ENCODE peak calls at places on chromosomes 16 and 17, in ten cellular contexts. One of them, this sample, is unnamed.

GRCh38 chr17:42409467-42410351 is 13.3 kb downstream of the CAVIN1 start:
- DNase-seq in adipocyte: peak
- DNase-seq in OCI-LY7: no peak
- DNase-seq in fibroblast of lung: peak
- DNase-seq in mesendoderm: no peak
- DNase-seq in amniotic stem cell: peak
- DNase-seq in stimulated activated CD4-positive, alpha-beta T cell treated with anti-CD3 and anti-CD28 coated beads, Interleukin-4, amount 100 ng/mL, for 24 hours: no peak
- DNase-seq in AG08395: peak
- DNase-seq in Karpas-422: no peak
- DNase-seq in EL: peak
- DNase-seq in this sample: peak

GRCh38 chr17:8869416-8869815 is 1.9 kb upstream of the PIK3R6 start:
- DNase-seq in stimulated activated CD4-positive, alpha-beta T cell treated with anti-CD3 and anti-CD28 coated beads, Interleukin-4, amount 100 ng/mL, for 24 hours: no peak
- DNase-seq in fibroblast of lung: no peak
- DNase-seq in mesendoderm: no peak
- DNase-seq in OCI-LY7: no peak
- DNase-seq in EL: no peak
- DNase-seq in Karpas-422: no peak
- DNase-seq in AG08395: no peak
- DNase-seq in adipocyte: no peak
- DNase-seq in amniotic stem cell: no peak
- DNase-seq in this sample: no peak

GRCh38 chr17:60641810-60642220 is 35.8 kb upstream of the BCAS3 start:
- DNase-seq in Karpas-422: peak
- DNase-seq in amniotic stem cell: peak
- DNase-seq in OCI-LY7: peak
- DNase-seq in adipocyte: peak
- DNase-seq in AG08395: peak
- DNase-seq in stimulated activated CD4-positive, alpha-beta T cell treated with anti-CD3 and anti-CD28 coated beads, Interleukin-4, amount 100 ng/mL, for 24 hours: peak
- DNase-seq in mesendoderm: peak
- DNase-seq in EL: peak
- DNase-seq in fibroblast of lung: peak
- DNase-seq in this sample: peak

GRCh38 chr17:39132192-39132600 is 19.2 kb downstream of the PLXDC1 start:
- DNase-seq in amniotic stem cell: peak
- DNase-seq in fibroblast of lung: peak
- DNase-seq in AG08395: peak
- DNase-seq in EL: peak
- DNase-seq in adipocyte: peak
- DNase-seq in stimulated activated CD4-positive, alpha-beta T cell treated with anti-CD3 and anti-CD28 coated beads, Interleukin-4, amount 100 ng/mL, for 24 hours: no peak
- DNase-seq in OCI-LY7: no peak
- DNase-seq in mesendoderm: peak
- DNase-seq in Karpas-422: no peak
- DNase-seq in this sample: no peak

GRCh38 chr16:82631701-82632685 is 5.2 kb downstream of the CDH13 start:
- DNase-seq in mesendoderm: peak
- DNase-seq in AG08395: peak
- DNase-seq in amniotic stem cell: no peak
- DNase-seq in stimulated activated CD4-positive, alpha-beta T cell treated with anti-CD3 and anti-CD28 coated beads, Interleukin-4, amount 100 ng/mL, for 24 hours: no peak
- DNase-seq in EL: no peak
- DNase-seq in adipocyte: no peak
- DNase-seq in OCI-LY7: no peak
- DNase-seq in fibroblast of lung: no peak
- DNase-seq in Karpas-422: peak
- DNase-seq in this sample: no peak

GRCh38 chr16:56576585-56577299 is 11.9 kb downstream of the MT4 start:
- DNase-seq in fibroblast of lung: peak
- DNase-seq in AG08395: peak
- DNase-seq in stimulated activated CD4-positive, alpha-beta T cell treated with anti-CD3 and anti-CD28 coated beads, Interleukin-4, amount 100 ng/mL, for 24 hours: peak
- DNase-seq in adipocyte: peak
- DNase-seq in Karpas-422: peak
- DNase-seq in EL: peak
- DNase-seq in OCI-LY7: peak
- DNase-seq in amniotic stem cell: peak
- DNase-seq in mesendoderm: peak
- DNase-seq in this sample: peak

GRCh38 chr16:21194771-21195301 is 16.5 kb downstream of the ZP2 start:
- DNase-seq in adipocyte: peak
- DNase-seq in EL: no peak
- DNase-seq in Karpas-422: no peak
- DNase-seq in stimulated activated CD4-positive, alpha-beta T cell treated with anti-CD3 and anti-CD28 coated beads, Interleukin-4, amount 100 ng/mL, for 24 hours: no peak
- DNase-seq in amniotic stem cell: no peak
- DNase-seq in fibroblast of lung: peak
- DNase-seq in mesendoderm: no peak
- DNase-seq in AG08395: peak
- DNase-seq in OCI-LY7: no peak
- DNase-seq in this sample: peak

GRCh38 chr16:57548424-57548823 is 6.0 kb downstream of the ADGRG5 start:
- DNase-seq in Karpas-422: no peak
- DNase-seq in amniotic stem cell: no peak
- DNase-seq in mesendoderm: no peak
- DNase-seq in stimulated activated CD4-positive, alpha-beta T cell treated with anti-CD3 and anti-CD28 coated beads, Interleukin-4, amount 100 ng/mL, for 24 hours: no peak
- DNase-seq in OCI-LY7: no peak
- DNase-seq in adipocyte: no peak
- DNase-seq in AG08395: no peak
- DNase-seq in EL: no peak
- DNase-seq in fibroblast of lung: no peak
- DNase-seq in this sample: no peak

GRCh38 chr17:56914641-56915263 is 903 bp upstream of the TRIM25 start:
- DNase-seq in adipocyte: no peak
- DNase-seq in mesendoderm: no peak
- DNase-seq in OCI-LY7: no peak
- DNase-seq in stimulated activated CD4-positive, alpha-beta T cell treated with anti-CD3 and anti-CD28 coated beads, Interleukin-4, amount 100 ng/mL, for 24 hours: no peak
- DNase-seq in Karpas-422: peak
- DNase-seq in EL: no peak
- DNase-seq in fibroblast of lung: peak
- DNase-seq in AG08395: no peak
- DNase-seq in amniotic stem cell: no peak
- DNase-seq in this sample: no peak

GRCh38 chr17:62187681-62188080 is 122.6 kb upstream of the MED13 start:
- DNase-seq in adipocyte: no peak
- DNase-seq in fibroblast of lung: peak
- DNase-seq in EL: peak
- DNase-seq in Karpas-422: no peak
- DNase-seq in AG08395: no peak
- DNase-seq in mesendoderm: peak
- DNase-seq in amniotic stem cell: no peak
- DNase-seq in stimulated activated CD4-positive, alpha-beta T cell treated with anti-CD3 and anti-CD28 coated beads, Interleukin-4, amount 100 ng/mL, for 24 hours: no peak
- DNase-seq in OCI-LY7: no peak
- DNase-seq in this sample: no peak

GRCh38 chr16:64412578-64413280 is 709.1 kb downstream of the CDH11 start:
- DNase-seq in mesendoderm: no peak
- DNase-seq in Karpas-422: no peak
- DNase-seq in amniotic stem cell: no peak
- DNase-seq in OCI-LY7: no peak
- DNase-seq in fibroblast of lung: peak
- DNase-seq in AG08395: peak
- DNase-seq in adipocyte: peak
- DNase-seq in stimulated activated CD4-positive, alpha-beta T cell treated with anti-CD3 and anti-CD28 coated beads, Interleukin-4, amount 100 ng/mL, for 24 hours: no peak
- DNase-seq in EL: peak
- DNase-seq in this sample: peak

GRCh38 chr16:85560932-85561247 is 52.2 kb upstream of the GSE1 start:
- DNase-seq in stimulated activated CD4-positive, alpha-beta T cell treated with anti-CD3 and anti-CD28 coated beads, Interleukin-4, amount 100 ng/mL, for 24 hours: no peak
- DNase-seq in adipocyte: no peak
- DNase-seq in mesendoderm: no peak
- DNase-seq in EL: no peak
- DNase-seq in amniotic stem cell: no peak
- DNase-seq in Karpas-422: no peak
- DNase-seq in fibroblast of lung: no peak
- DNase-seq in AG08395: no peak
- DNase-seq in OCI-LY7: no peak
- DNase-seq in this sample: no peak

GRCh38 chr16:11032922-11033291 is 88.5 kb downstream of the CLEC16A start:
- DNase-seq in AG08395: peak
- DNase-seq in mesendoderm: peak
- DNase-seq in EL: no peak
- DNase-seq in amniotic stem cell: no peak
- DNase-seq in stimulated activated CD4-positive, alpha-beta T cell treated with anti-CD3 and anti-CD28 coated beads, Interleukin-4, amount 100 ng/mL, for 24 hours: no peak
- DNase-seq in adipocyte: peak
- DNase-seq in fibroblast of lung: peak
- DNase-seq in OCI-LY7: no peak
- DNase-seq in Karpas-422: no peak
- DNase-seq in this sample: no peak

GRCh38 chr16:11315499-11315898 is 29.8 kb upstream of the RMI2 start:
- DNase-seq in Karpas-422: no peak
- DNase-seq in OCI-LY7: no peak
- DNase-seq in adipocyte: no peak
- DNase-seq in fibroblast of lung: peak
- DNase-seq in stimulated activated CD4-positive, alpha-beta T cell treated with anti-CD3 and anti-CD28 coated beads, Interleukin-4, amount 100 ng/mL, for 24 hours: no peak
- DNase-seq in AG08395: no peak
- DNase-seq in amniotic stem cell: no peak
- DNase-seq in EL: peak
- DNase-seq in mesendoderm: peak
- DNase-seq in this sample: peak

GRCh38 chr16:63890072-63890471 is 1231.8 kb downstream of the CDH11 start:
- DNase-seq in stimulated activated CD4-positive, alpha-beta T cell treated with anti-CD3 and anti-CD28 coated beads, Interleukin-4, amount 100 ng/mL, for 24 hours: no peak
- DNase-seq in AG08395: peak
- DNase-seq in amniotic stem cell: peak
- DNase-seq in mesendoderm: no peak
- DNase-seq in Karpas-422: peak
- DNase-seq in OCI-LY7: no peak
- DNase-seq in EL: peak
- DNase-seq in fibroblast of lung: peak
- DNase-seq in adipocyte: peak
- DNase-seq in this sample: peak

GRCh38 chr16:89498839-89499238 is 8.5 kb upstream of the ANKRD11 start:
- DNase-seq in AG08395: peak
- DNase-seq in stimulated activated CD4-positive, alpha-beta T cell treated with anti-CD3 and anti-CD28 coated beads, Interleukin-4, amount 100 ng/mL, for 24 hours: no peak
- DNase-seq in Karpas-422: no peak
- DNase-seq in amniotic stem cell: no peak
- DNase-seq in mesendoderm: no peak
- DNase-seq in fibroblast of lung: no peak
- DNase-seq in adipocyte: no peak
- DNase-seq in OCI-LY7: no peak
- DNase-seq in EL: no peak
- DNase-seq in this sample: no peak

GRCh38 chr16:71540-72341 is 690 bp downstream of the RHBDF1 start:
- DNase-seq in adipocyte: peak
- DNase-seq in mesendoderm: peak
- DNase-seq in OCI-LY7: no peak
- DNase-seq in Karpas-422: no peak
- DNase-seq in fibroblast of lung: peak
- DNase-seq in AG08395: peak
- DNase-seq in amniotic stem cell: peak
- DNase-seq in stimulated activated CD4-positive, alpha-beta T cell treated with anti-CD3 and anti-CD28 coated beads, Interleukin-4, amount 100 ng/mL, for 24 hours: no peak
- DNase-seq in EL: peak
- DNase-seq in this sample: peak

GRCh38 chr16:70298988-70299938 is at the start of gene DDX19B:
- DNase-seq in mesendoderm: peak
- DNase-seq in adipocyte: peak
- DNase-seq in amniotic stem cell: peak
- DNase-seq in EL: peak
- DNase-seq in stimulated activated CD4-positive, alpha-beta T cell treated with anti-CD3 and anti-CD28 coated beads, Interleukin-4, amount 100 ng/mL, for 24 hours: peak
- DNase-seq in OCI-LY7: peak
- DNase-seq in Karpas-422: peak
- DNase-seq in AG08395: peak
- DNase-seq in fibroblast of lung: peak
- DNase-seq in this sample: peak

GRCh38 chr16:56980792-56981724 is 8.3 kb upstream of the NLRC5 start:
- DNase-seq in fibroblast of lung: no peak
- DNase-seq in adipocyte: no peak
- DNase-seq in AG08395: no peak
- DNase-seq in OCI-LY7: peak
- DNase-seq in amniotic stem cell: no peak
- DNase-seq in mesendoderm: no peak
- DNase-seq in stimulated activated CD4-positive, alpha-beta T cell treated with anti-CD3 and anti-CD28 coated beads, Interleukin-4, amount 100 ng/mL, for 24 hours: no peak
- DNase-seq in Karpas-422: peak
- DNase-seq in EL: no peak
- DNase-seq in this sample: no peak

GRCh38 chr16:86510465-86511261 is at the start of gene FOXF1:
- DNase-seq in fibroblast of lung: peak
- DNase-seq in mesendoderm: peak
- DNase-seq in EL: peak
- DNase-seq in amniotic stem cell: peak
- DNase-seq in AG08395: peak
- DNase-seq in Karpas-422: no peak
- DNase-seq in stimulated activated CD4-positive, alpha-beta T cell treated with anti-CD3 and anti-CD28 coated beads, Interleukin-4, amount 100 ng/mL, for 24 hours: no peak
- DNase-seq in adipocyte: peak
- DNase-seq in OCI-LY7: no peak
- DNase-seq in this sample: no peak

GRCh38 chr17:35568561-35568960 is 7.9 kb upstream of the SLFN14 start:
- DNase-seq in AG08395: peak
- DNase-seq in mesendoderm: peak
- DNase-seq in adipocyte: peak
- DNase-seq in amniotic stem cell: no peak
- DNase-seq in fibroblast of lung: peak
- DNase-seq in OCI-LY7: no peak
- DNase-seq in stimulated activated CD4-positive, alpha-beta T cell treated with anti-CD3 and anti-CD28 coated beads, Interleukin-4, amount 100 ng/mL, for 24 hours: peak
- DNase-seq in EL: peak
- DNase-seq in Karpas-422: no peak
- DNase-seq in this sample: peak

GRCh38 chr17:63450551-63450950 is 4.4 kb upstream of the CYB561 start:
- DNase-seq in Karpas-422: no peak
- DNase-seq in AG08395: no peak
- DNase-seq in adipocyte: no peak
- DNase-seq in OCI-LY7: no peak
- DNase-seq in amniotic stem cell: no peak
- DNase-seq in EL: no peak
- DNase-seq in fibroblast of lung: peak
- DNase-seq in mesendoderm: no peak
- DNase-seq in stimulated activated CD4-positive, alpha-beta T cell treated with anti-CD3 and anti-CD28 coated beads, Interleukin-4, amount 100 ng/mL, for 24 hours: no peak
- DNase-seq in this sample: no peak

GRCh38 chr16:27642753-27643152 is 92.8 kb downstream of the KATNIP start:
- DNase-seq in fibroblast of lung: peak
- DNase-seq in EL: no peak
- DNase-seq in AG08395: no peak
- DNase-seq in adipocyte: peak
- DNase-seq in stimulated activated CD4-positive, alpha-beta T cell treated with anti-CD3 and anti-CD28 coated beads, Interleukin-4, amount 100 ng/mL, for 24 hours: no peak
- DNase-seq in amniotic stem cell: no peak
- DNase-seq in Karpas-422: peak
- DNase-seq in mesendoderm: peak
- DNase-seq in OCI-LY7: peak
- DNase-seq in this sample: no peak

GRCh38 chr16:1771072-1771863 is at the start of gene NME3:
- DNase-seq in Karpas-422: peak
- DNase-seq in EL: peak
- DNase-seq in adipocyte: peak
- DNase-seq in stimulated activated CD4-positive, alpha-beta T cell treated with anti-CD3 and anti-CD28 coated beads, Interleukin-4, amount 100 ng/mL, for 24 hours: peak
- DNase-seq in OCI-LY7: peak
- DNase-seq in mesendoderm: peak
- DNase-seq in fibroblast of lung: peak
- DNase-seq in amniotic stem cell: peak
- DNase-seq in AG08395: peak
- DNase-seq in this sample: no peak

GRCh38 chr16:48605518-48606110 is 4.4 kb downstream of the N4BP1 start:
- DNase-seq in amniotic stem cell: no peak
- DNase-seq in mesendoderm: no peak
- DNase-seq in EL: no peak
- DNase-seq in stimulated activated CD4-positive, alpha-beta T cell treated with anti-CD3 and anti-CD28 coated beads, Interleukin-4, amount 100 ng/mL, for 24 hours: no peak
- DNase-seq in AG08395: no peak
- DNase-seq in OCI-LY7: no peak
- DNase-seq in Karpas-422: no peak
- DNase-seq in adipocyte: peak
- DNase-seq in fibroblast of lung: no peak
- DNase-seq in this sample: no peak

GRCh38 chr16:86061318-86061695 is 162.3 kb downstream of the IRF8 start:
- DNase-seq in amniotic stem cell: no peak
- DNase-seq in mesendoderm: no peak
- DNase-seq in AG08395: no peak
- DNase-seq in adipocyte: no peak
- DNase-seq in EL: no peak
- DNase-seq in fibroblast of lung: no peak
- DNase-seq in stimulated activated CD4-positive, alpha-beta T cell treated with anti-CD3 and anti-CD28 coated beads, Interleukin-4, amount 100 ng/mL, for 24 hours: no peak
- DNase-seq in OCI-LY7: no peak
- DNase-seq in Karpas-422: no peak
- DNase-seq in this sample: no peak

GRCh38 chr16:3946604-3947180 is 66.2 kb upstream of the CREBBP start:
- DNase-seq in amniotic stem cell: no peak
- DNase-seq in AG08395: no peak
- DNase-seq in OCI-LY7: no peak
- DNase-seq in adipocyte: no peak
- DNase-seq in EL: no peak
- DNase-seq in mesendoderm: no peak
- DNase-seq in stimulated activated CD4-positive, alpha-beta T cell treated with anti-CD3 and anti-CD28 coated beads, Interleukin-4, amount 100 ng/mL, for 24 hours: no peak
- DNase-seq in Karpas-422: no peak
- DNase-seq in fibroblast of lung: no peak
- DNase-seq in this sample: no peak